ENCODE peak calls at places on chromosomes 7 and 10, in eight cellular contexts. One of them, this sample, is unnamed.

GRCh38 chr7:5320391-5320790 is 37.6 kb downstream of the SLC29A4 start:
- DNase-seq in NCI-H345: no peak
- DNase-seq in NCI-H748 treated with DMSO at 0.1 percent for 48 hours: no peak
- DNase-seq in AG20443: no peak
- DNase-seq in left ventricle myocardium inferior: no peak
- DNase-seq in stimulated activated naive CD4-positive, alpha-beta T cell: no peak
- DNase-seq in astrocyte of the hippocampus: no peak
- DNase-seq in H4: no peak
- DNase-seq in this sample: no peak

GRCh38 chr7:83677180-83677866 is 28.4 kb upstream of the SEMA3E start:
- DNase-seq in NCI-H345: peak
- DNase-seq in NCI-H748 treated with DMSO at 0.1 percent for 48 hours: peak
- DNase-seq in AG20443: peak
- DNase-seq in left ventricle myocardium inferior: no peak
- DNase-seq in stimulated activated naive CD4-positive, alpha-beta T cell: no peak
- DNase-seq in astrocyte of the hippocampus: peak
- DNase-seq in H4: peak
- DNase-seq in this sample: no peak

GRCh38 chr10:125694874-125695273 is 11.9 kb upstream of the TEX36 start:
- DNase-seq in NCI-H345: no peak
- DNase-seq in NCI-H748 treated with DMSO at 0.1 percent for 48 hours: no peak
- DNase-seq in AG20443: peak
- DNase-seq in left ventricle myocardium inferior: no peak
- DNase-seq in stimulated activated naive CD4-positive, alpha-beta T cell: no peak
- DNase-seq in astrocyte of the hippocampus: peak
- DNase-seq in H4: peak
- DNase-seq in this sample: no peak

GRCh38 chr10:21961847-21962246 is 41.7 kb downstream of the DNAJC1 start:
- DNase-seq in NCI-H345: no peak
- DNase-seq in NCI-H748 treated with DMSO at 0.1 percent for 48 hours: no peak
- DNase-seq in AG20443: no peak
- DNase-seq in left ventricle myocardium inferior: no peak
- DNase-seq in stimulated activated naive CD4-positive, alpha-beta T cell: no peak
- DNase-seq in astrocyte of the hippocampus: no peak
- DNase-seq in H4: no peak
- DNase-seq in this sample: no peak

GRCh38 chr10:116909307-116909706 is 60.0 kb downstream of the ENO4 start:
- DNase-seq in NCI-H345: no peak
- DNase-seq in NCI-H748 treated with DMSO at 0.1 percent for 48 hours: no peak
- DNase-seq in AG20443: no peak
- DNase-seq in left ventricle myocardium inferior: no peak
- DNase-seq in stimulated activated naive CD4-positive, alpha-beta T cell: no peak
- DNase-seq in astrocyte of the hippocampus: no peak
- DNase-seq in H4: no peak
- DNase-seq in this sample: no peak

GRCh38 chr10:128263891-128264688 is 137.9 kb upstream of the MKI67 start:
- DNase-seq in NCI-H345: peak
- DNase-seq in NCI-H748 treated with DMSO at 0.1 percent for 48 hours: peak
- DNase-seq in AG20443: peak
- DNase-seq in left ventricle myocardium inferior: peak
- DNase-seq in stimulated activated naive CD4-positive, alpha-beta T cell: no peak
- DNase-seq in astrocyte of the hippocampus: peak
- DNase-seq in H4: peak
- DNase-seq in this sample: peak

GRCh38 chr10:9302142-9302746 is 1247.8 kb downstream of the GATA3 start:
- DNase-seq in NCI-H345: peak
- DNase-seq in NCI-H748 treated with DMSO at 0.1 percent for 48 hours: no peak
- DNase-seq in AG20443: peak
- DNase-seq in left ventricle myocardium inferior: no peak
- DNase-seq in stimulated activated naive CD4-positive, alpha-beta T cell: no peak
- DNase-seq in astrocyte of the hippocampus: peak
- DNase-seq in H4: peak
- DNase-seq in this sample: no peak

GRCh38 chr10:116961305-116962251 is 43.4 kb downstream of the SHTN1 start:
- DNase-seq in NCI-H345: peak
- DNase-seq in NCI-H748 treated with DMSO at 0.1 percent for 48 hours: peak
- DNase-seq in AG20443: no peak
- DNase-seq in left ventricle myocardium inferior: no peak
- DNase-seq in stimulated activated naive CD4-positive, alpha-beta T cell: no peak
- DNase-seq in astrocyte of the hippocampus: no peak
- DNase-seq in H4: no peak
- DNase-seq in this sample: no peak

GRCh38 chr10:6647811-6648526 is 67.9 kb upstream of the PRKCQ start:
- DNase-seq in NCI-H345: no peak
- DNase-seq in NCI-H748 treated with DMSO at 0.1 percent for 48 hours: no peak
- DNase-seq in AG20443: no peak
- DNase-seq in left ventricle myocardium inferior: no peak
- DNase-seq in stimulated activated naive CD4-positive, alpha-beta T cell: peak
- DNase-seq in astrocyte of the hippocampus: peak
- DNase-seq in H4: peak
- DNase-seq in this sample: peak

GRCh38 chr10:132493246-132493755 is 44.3 kb upstream of the INPP5A start:
- DNase-seq in NCI-H345: no peak
- DNase-seq in NCI-H748 treated with DMSO at 0.1 percent for 48 hours: no peak
- DNase-seq in AG20443: no peak
- DNase-seq in left ventricle myocardium inferior: no peak
- DNase-seq in stimulated activated naive CD4-positive, alpha-beta T cell: no peak
- DNase-seq in astrocyte of the hippocampus: no peak
- DNase-seq in H4: no peak
- DNase-seq in this sample: no peak

GRCh38 chr7:132430863-132431822 is 145.1 kb downstream of the PLXNA4 start:
- DNase-seq in NCI-H345: no peak
- DNase-seq in NCI-H748 treated with DMSO at 0.1 percent for 48 hours: no peak
- DNase-seq in AG20443: peak
- DNase-seq in left ventricle myocardium inferior: no peak
- DNase-seq in stimulated activated naive CD4-positive, alpha-beta T cell: no peak
- DNase-seq in astrocyte of the hippocampus: peak
- DNase-seq in H4: peak
- DNase-seq in this sample: peak

GRCh38 chr7:25143763-25144162 is 18.7 kb upstream of the CYCS start:
- DNase-seq in NCI-H345: no peak
- DNase-seq in NCI-H748 treated with DMSO at 0.1 percent for 48 hours: no peak
- DNase-seq in AG20443: no peak
- DNase-seq in left ventricle myocardium inferior: no peak
- DNase-seq in stimulated activated naive CD4-positive, alpha-beta T cell: no peak
- DNase-seq in astrocyte of the hippocampus: no peak
- DNase-seq in H4: no peak
- DNase-seq in this sample: no peak

GRCh38 chr10:103884681-103885139 is 29.3 kb upstream of the SH3PXD2A start:
- DNase-seq in NCI-H345: peak
- DNase-seq in NCI-H748 treated with DMSO at 0.1 percent for 48 hours: peak
- DNase-seq in AG20443: peak
- DNase-seq in left ventricle myocardium inferior: no peak
- DNase-seq in stimulated activated naive CD4-positive, alpha-beta T cell: no peak
- DNase-seq in astrocyte of the hippocampus: peak
- DNase-seq in H4: peak
- DNase-seq in this sample: peak

GRCh38 chr7:37432240-37432917 is 16.3 kb downstream of the ELMO1 start:
- DNase-seq in NCI-H345: no peak
- DNase-seq in NCI-H748 treated with DMSO at 0.1 percent for 48 hours: no peak
- DNase-seq in AG20443: no peak
- DNase-seq in left ventricle myocardium inferior: no peak
- DNase-seq in stimulated activated naive CD4-positive, alpha-beta T cell: no peak
- DNase-seq in astrocyte of the hippocampus: no peak
- DNase-seq in H4: no peak
- DNase-seq in this sample: peak

GRCh38 chr7:2937701-2938513 is 93.8 kb upstream of the GNA12 start:
- DNase-seq in NCI-H345: no peak
- DNase-seq in NCI-H748 treated with DMSO at 0.1 percent for 48 hours: no peak
- DNase-seq in AG20443: no peak
- DNase-seq in left ventricle myocardium inferior: no peak
- DNase-seq in stimulated activated naive CD4-positive, alpha-beta T cell: no peak
- DNase-seq in astrocyte of the hippocampus: no peak
- DNase-seq in H4: no peak
- DNase-seq in this sample: no peak

This sample was measured in naive thymus-derived CD8-positive, alpha-beta T cell.